ENCODE peak calls at places on chromosomes 4 and X, in five cellular contexts. T is GM03348, Y is uterus, D is OCI-LY7, H is NAMALWA. B is an unnamed sample.

GRCh38 chr4:3484057-3484973 is 21.2 kb downstream of the DOK7 start:
- DNase-seq in T (no peak), Y (no peak), D (no peak), H (peak), B (no peak)

GRCh38 chrX:130136497-130136896 is 26.2 kb upstream of the ELF4 start:
- DNase-seq in T (no peak), Y (no peak), D (no peak), H (no peak), B (no peak)

GRCh38 chrX:49116076-49116475 is 7.5 kb downstream of the GPKOW start:
- DNase-seq in T (no peak), Y (no peak), D (no peak), H (no peak), B (no peak)

GRCh38 chrX:139933904-139934303 is 1.1 kb upstream of the ATP11C start:
- DNase-seq in T (no peak), Y (no peak), D (no peak), H (no peak), B (no peak)

GRCh38 chr4:28248269-28248668 is 1387.6 kb downstream of the STIM2 start:
- DNase-seq in T (no peak), Y (no peak), D (no peak), H (no peak), B (no peak)

GRCh38 chr4:30917946-30918345 is 197.8 kb downstream of the PCDH7 start:
- DNase-seq in T (no peak), Y (no peak), D (no peak), H (no peak), B (no peak)

GRCh38 chrX:24396236-24396929 is 35.9 kb downstream of the SUPT20HL1 start:
- DNase-seq in T (no peak), Y (no peak), D (no peak), H (no peak), B (no peak)

GRCh38 chrX:40085086-40085551 is 12.6 kb downstream of the BCOR start:
- DNase-seq in T (peak), Y (no peak), D (no peak), H (no peak), B (no peak)

GRCh38 chr4:42736538-42736937 is 79.6 kb upstream of the ATP8A1 start:
- DNase-seq in T (no peak), Y (no peak), D (no peak), H (no peak), B (no peak)

GRCh38 chrX:18654873-18655836 is 16.8 kb downstream of the RS1 start:
- DNase-seq in T (no peak), Y (no peak), D (no peak), H (no peak), B (no peak)

GRCh38 chrX:107025538-107025937 is 25.5 kb upstream of the MORC4 start:
- DNase-seq in T (peak), Y (no peak), D (peak), H (peak), B (no peak)

GRCh38 chr4:4410271-4410670 is 23.4 kb downstream of the NSG1 start:
- DNase-seq in T (no peak), Y (no peak), D (no peak), H (no peak), B (no peak)

GRCh38 chrX:2608638-2609430 is 82.3 kb upstream of the CD99 start:
- DNase-seq in T (peak), Y (peak), D (peak), H (peak), B (peak)

GRCh38 chrX:96372313-96373046 is 312.2 kb upstream of the DIAPH2 start:
- DNase-seq in T (peak), Y (no peak), D (peak), H (peak), B (no peak)

GRCh38 chr4:166252487-166253402 is 379.7 kb downstream of the TLL1 start:
- DNase-seq in T (no peak), Y (no peak), D (peak), H (peak), B (no peak)

GRCh38 chr4:2671267-2671895 is 84.8 kb downstream of the TNIP2 start:
- DNase-seq in T (no peak), Y (no peak), D (no peak), H (no peak), B (no peak)

GRCh38 chr4:100882661-100883060 is 364.8 kb upstream of the EMCN start:
- DNase-seq in T (no peak), Y (no peak), D (no peak), H (no peak), B (no peak)

GRCh38 chr4:143700060-143700419 is 435 bp downstream of the FREM3 start:
- DNase-seq in T (peak), Y (no peak), D (no peak), H (no peak), B (peak)

GRCh38 chr4:121555315-121556107 is 141.3 kb downstream of the ANXA5 start:
- DNase-seq in T (peak), Y (no peak), D (no peak), H (peak), B (no peak)

GRCh38 chr4:4995103-4995761 is 24.0 kb downstream of the CYTL1 start:
- DNase-seq in T (peak), Y (peak), D (peak), H (peak), B (peak)

GRCh38 chr4:95643627-95644026 is 94.9 kb upstream of the UNC5C start:
- DNase-seq in T (no peak), Y (no peak), D (no peak), H (no peak), B (no peak)

GRCh38 chrX:28920554-28920953 is 333.3 kb downstream of the IL1RAPL1 start:
- DNase-seq in T (no peak), Y (no peak), D (no peak), H (no peak), B (no peak)

GRCh38 chrX:11386812-11387211 is 93.6 kb downstream of the AMELX start:
- DNase-seq in T (no peak), Y (no peak), D (no peak), H (no peak), B (no peak)

GRCh38 chrX:45274576-45274975 is 73.9 kb upstream of the DIPK2B start:
- DNase-seq in T (no peak), Y (no peak), D (no peak), H (no peak), B (no peak)

GRCh38 chr4:154677923-154678322 is 65.5 kb upstream of the FGG start:
- DNase-seq in T (no peak), Y (no peak), D (no peak), H (no peak), B (no peak)

GRCh38 chrX:32448320-32448719 is 763.0 kb downstream of the DMD start:
- DNase-seq in T (no peak), Y (no peak), D (peak), H (peak), B (no peak)

GRCh38 chr4:1029957-1030520 is 18.6 kb downstream of the FGFRL1 start:
- DNase-seq in T (no peak), Y (no peak), D (no peak), H (no peak), B (no peak)

GRCh38 chrX:149504226-149504914 is 736 bp downstream of the IDS start:
- DNase-seq in T (peak), Y (no peak), D (peak), H (peak), B (no peak)

GRCh38 chr4:102157984-102158383 is 187.3 kb downstream of the SLC39A8 start:
- DNase-seq in T (no peak), Y (no peak), D (no peak), H (no peak), B (no peak)

GRCh38 chr4:184574861-184575260 is 74.4 kb downstream of the CASP3 start:
- DNase-seq in T (no peak), Y (no peak), D (no peak), H (no peak), B (no peak)

GRCh38 chr4:149498246-149498645 is 317.4 kb downstream of the IQCM start:
- DNase-seq in T (no peak), Y (no peak), D (no peak), H (no peak), B (no peak)

GRCh38 chr4:63637270-63637669 is 772.0 kb downstream of the TECRL start:
- DNase-seq in T (no peak), Y (no peak), D (no peak), H (no peak), B (no peak)

GRCh38 chrX:137566746-137567473 is 983 bp downstream of the ZIC3 start:
- DNase-seq in T (no peak), Y (no peak), D (no peak), H (no peak), B (no peak)